ENCODE peak calls at places on chromosomes 7 and 10, in six cellular contexts. J is RWPE1; S is breast epithelium; V is substantia nigra; R is mammary epithelial cell; K is CD8-positive, alpha-beta memory T cell. G is an unnamed sample.

GRCh38 chr10:89793649-89794254 is 92.4 kb downstream of the KIF20B start:
- DNase-seq in J (peak), S (no peak), V (peak), R (peak), K (no peak), G (peak)

GRCh38 chr7:95213809-95214492 is 110.4 kb downstream of the PON1 start:
- DNase-seq in J (no peak), S (no peak), V (peak), R (no peak), K (no peak), G (no peak)

GRCh38 chr10:63522129-63522687 is 1.0 kb downstream of the REEP3 start:
- DNase-seq in J (peak), S (no peak), V (no peak), R (peak), K (no peak), G (no peak)

GRCh38 chr10:86345296-86346168 is 21.1 kb downstream of the GRID1 start:
- DNase-seq in J (peak), S (no peak), V (no peak), R (peak), K (no peak), G (peak)

GRCh38 chr10:88230251-88230650 is 352.9 kb downstream of the RNLS start:
- DNase-seq in J (no peak), S (no peak), V (no peak), R (no peak), K (no peak), G (no peak)

GRCh38 chr10:112122827-112123226 is 60.7 kb downstream of the GPAM start:
- DNase-seq in J (no peak), S (no peak), V (no peak), R (no peak), K (no peak), G (no peak)

GRCh38 chr10:92901819-92902234 is 53.5 kb downstream of the EXOC6 start:
- DNase-seq in J (no peak), S (no peak), V (no peak), R (no peak), K (peak), G (no peak)

GRCh38 chr7:5064391-5065106 is 18.9 kb downstream of the RBAK start:
- DNase-seq in J (no peak), S (no peak), V (no peak), R (no peak), K (no peak), G (no peak)

GRCh38 chr7:1740214-1740613 is 70.1 kb downstream of the ELFN1 start:
- DNase-seq in J (no peak), S (no peak), V (no peak), R (no peak), K (no peak), G (no peak)

GRCh38 chr7:145212050-145212449 is 376.2 kb upstream of the TPK1 start:
- DNase-seq in J (no peak), S (no peak), V (no peak), R (no peak), K (no peak), G (no peak)

GRCh38 chr7:69674701-69675182 is 76.5 kb downstream of the AUTS2 start:
- DNase-seq in J (no peak), S (no peak), V (no peak), R (no peak), K (no peak), G (no peak)

GRCh38 chr7:33038639-33039038 is 23.9 kb downstream of the NT5C3A start:
- DNase-seq in J (no peak), S (no peak), V (no peak), R (no peak), K (no peak), G (no peak)
- H3K27ac ChIP-seq in J (no peak), S (peak), V (no peak), R (peak), K (no peak), G (no peak)

GRCh38 chr10:78029294-78030226 is at the start of gene POLR3A:
- DNase-seq in J (peak), S (peak), V (peak), R (peak), K (peak), G (peak)
- H3K27ac ChIP-seq in J (peak), S (peak), V (peak), R (peak), K (peak), G (peak)

GRCh38 chr7:45236666-45237065 is 79.1 kb downstream of the RAMP3 start:
- DNase-seq in J (no peak), S (no peak), V (no peak), R (no peak), K (no peak), G (no peak)

GRCh38 chr7:45230611-45231165 is 73.1 kb downstream of the RAMP3 start:
- DNase-seq in J (no peak), S (no peak), V (no peak), R (no peak), K (no peak), G (no peak)

GRCh38 chr7:45235905-45236304 is 78.3 kb downstream of the RAMP3 start:
- DNase-seq in J (no peak), S (no peak), V (no peak), R (no peak), K (no peak), G (no peak)

GRCh38 chr7:45230083-45230482 is 72.5 kb downstream of the RAMP3 start:
- DNase-seq in J (no peak), S (no peak), V (no peak), R (no peak), K (no peak), G (no peak)

DNA sequence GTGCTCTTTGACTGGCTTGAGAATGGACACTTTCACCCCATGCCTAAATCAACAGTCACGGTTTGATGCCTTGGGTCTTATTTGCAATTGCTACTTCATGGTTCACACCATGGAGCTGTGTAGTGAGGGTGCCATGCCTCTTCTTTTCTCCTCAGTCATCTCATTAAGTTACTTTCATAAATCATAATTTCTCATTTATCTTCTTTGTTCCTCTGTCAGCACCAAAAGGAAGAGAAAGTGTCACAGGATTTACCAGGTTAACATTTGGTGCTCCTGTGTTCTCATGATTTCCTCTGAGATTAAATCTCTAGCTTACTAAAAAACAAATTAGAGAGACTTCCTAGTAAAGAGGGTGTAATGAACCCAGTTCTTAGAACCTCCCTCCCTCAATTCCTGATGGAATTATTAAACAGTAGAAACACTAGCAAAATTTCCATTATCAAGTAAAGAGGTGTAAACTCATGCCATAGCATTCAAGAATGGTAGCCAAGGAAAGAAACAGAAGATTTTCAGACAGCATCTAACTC is 75.7 kb downstream of the RAMP3 start:
- DNase-seq in J (no peak), S (no peak), V (no peak), R (no peak), K (no peak), G (no peak)
- H3K27ac ChIP-seq in J (no peak), S (no peak), V (no peak), R (no peak), K (no peak), G (no peak)

GRCh38 chr10:121216295-121216694 is 365.1 kb downstream of the WDR11 start:
- DNase-seq in J (no peak), S (no peak), V (no peak), R (no peak), K (no peak), G (no peak)
- H3K27ac ChIP-seq in J (no peak), S (no peak), V (peak), R (no peak), K (no peak), G (no peak)

GRCh38 chr10:12875100-12875499 is 126.4 kb downstream of the CCDC3 start:
- DNase-seq in J (no peak), S (no peak), V (no peak), R (no peak), K (no peak), G (no peak)
- H3K27ac ChIP-seq in J (no peak), S (no peak), V (no peak), R (no peak), K (no peak), G (no peak)

GRCh38 chr10:17429490-17429889 is 24.9 kb downstream of the ST8SIA6 start:
- DNase-seq in J (no peak), S (no peak), V (no peak), R (no peak), K (no peak), G (no peak)
- H3K27ac ChIP-seq in J (no peak), S (no peak), V (no peak), R (no peak), K (peak), G (no peak)

GRCh38 chr10:77291596-77292505 is 345.8 kb downstream of the KCNMA1 start:
- DNase-seq in J (no peak), S (no peak), V (no peak), R (peak), K (no peak), G (no peak)
- H3K27ac ChIP-seq in J (peak), S (no peak), V (no peak), R (peak), K (no peak), G (peak)

DNA sequence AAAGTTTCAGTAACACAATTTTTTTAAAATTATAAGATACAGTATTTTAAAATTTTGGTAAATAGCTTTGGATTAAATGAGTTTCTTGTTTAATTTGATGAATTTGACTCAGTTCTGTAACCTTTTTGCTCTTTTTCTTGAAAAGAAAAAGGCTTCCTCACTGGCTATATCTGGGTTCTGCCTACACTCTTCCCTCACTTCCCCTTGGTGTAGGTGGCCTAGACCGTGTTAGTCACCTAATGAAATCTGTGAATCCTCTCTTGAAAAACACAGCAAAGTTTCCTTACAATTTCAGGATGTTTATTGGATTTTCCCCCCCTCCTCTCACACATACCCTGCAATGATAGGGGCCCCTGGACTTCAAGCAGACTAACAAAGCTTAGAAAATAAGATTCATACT is 231.6 kb downstream of the ADK start:
- DNase-seq in J (no peak), S (no peak), V (no peak), R (no peak), K (no peak), G (no peak)
- H3K27ac ChIP-seq in J (no peak), S (no peak), V (no peak), R (no peak), K (no peak), G (no peak)

GRCh38 chr7:50358306-50358705 is 53.8 kb downstream of the IKZF1 start:
- DNase-seq in J (no peak), S (no peak), V (no peak), R (no peak), K (no peak), G (no peak)
- H3K27ac ChIP-seq in J (no peak), S (no peak), V (no peak), R (no peak), K (peak), G (no peak)

G was measured in epithelial cell of prostate.